ENCODE peak calls at places on chromosomes 16 and 17, in seven cellular contexts. D is mesendoderm; K is activated CD8-positive, alpha-beta memory T cell treated with anti-CD3 and anti-CD28 coated beads for 1 hour; I is stimulated activated CD4-positive, alpha-beta T cell treated with anti-CD3 and anti-CD28 coated beads, Interleukin-1b, Interleukin-23, amount 100 ng/mL, for 24 hours; Z is right cardiac atrium; P is AG09309; T is NCI-H1930. B is an unnamed sample.

GRCh38 chr16:51393381-51394005 is 242.4 kb upstream of the SALL1 start:
- DNase-seq in D (no peak), K (no peak), Z (no peak), I (no peak), P (peak; percentile 4), T (no peak), B (no peak)

GRCh38 chr17:42116705-42117396 is 4.3 kb downstream of the KAT2A start:
- DNase-seq in Z (peak; percentile 92), P (peak; percentile 44), D (peak; percentile 87), I (peak; percentile 56), K (peak; percentile 62), T (peak; percentile 41), B (no peak)

GRCh38 chr17:1033503-1033902 is 36.6 kb downstream of the TIMM22 start:
- DNase-seq in T (no peak), K (no peak), I (no peak), D (no peak), P (no peak), Z (no peak), B (no peak)

GRCh38 chr16:69116911-69117310 is 11.5 kb downstream of the HAS3 start:
- DNase-seq in K (no peak), P (no peak), Z (no peak), T (no peak), D (no peak), I (no peak), B (no peak)

GRCh38 chr17:21379080-21379711 is 3.0 kb downstream of the KCNJ12 start:
- DNase-seq in I (no peak), P (no peak), T (no peak), D (no peak), Z (peak; percentile 78), K (no peak), B (no peak)

GRCh38 chr16:48300391-48300856 is 53.1 kb upstream of the ABCC11 start:
- DNase-seq in K (no peak), P (peak; percentile 75), Z (peak; percentile 61), D (peak; percentile 66), I (no peak), T (no peak), B (no peak)

GRCh38 chr17:29179232-29180036 is 764 bp downstream of the MYO18A start:
- DNase-seq in P (no peak), D (peak; percentile 84), K (no peak), I (no peak), T (peak; percentile 5), Z (peak; percentile 71), B (peak; percentile 34)

GRCh38 chr17:18004345-18004744 is 31.7 kb downstream of the DRC3 start:
- DNase-seq in T (no peak), D (no peak), P (no peak), Z (no peak), K (no peak), I (no peak), B (no peak)

GRCh38 chr16:48158296-48158695 is 2.5 kb upstream of the ABCC12 start:
- DNase-seq in I (peak; percentile 7), T (no peak), P (peak; percentile 18), K (no peak), Z (no peak), D (peak; percentile 60), B (no peak)

GRCh38 chr16:81198635-81199034 is 39.9 kb upstream of the BCO1 start:
- DNase-seq in Z (no peak), K (no peak), D (no peak), P (no peak), T (no peak), I (no peak), B (no peak)

GRCh38 chr16:66251406-66252160 is 114.9 kb upstream of the CDH5 start:
- DNase-seq in I (no peak), T (no peak), Z (peak; percentile 64), D (peak; percentile 67), K (no peak), P (no peak), B (no peak)

GRCh38 chr17:41463746-41464145 is 3.4 kb downstream of the KRT32 start:
- DNase-seq in K (no peak), I (no peak), Z (no peak), P (no peak), D (no peak), T (no peak), B (no peak)

GRCh38 chr16:57801856-57802634 is at the start of gene KIFC3:
- DNase-seq in K (peak; percentile 39), P (no peak), Z (peak; percentile 97), I (peak; percentile 15), D (peak; percentile 78), T (peak; percentile 19), B (peak; percentile 57)